ENCODE peak calls at places on chromosomes 5 and 9, in four cellular contexts. W is HepG2, K is GM12878, F is H1. I is an unnamed sample.

GRCh38 chr5:149240354-149240998 is 31.2 kb upstream of the AFAP1L1 start:
- DNase-seq in W (no peak), K (no peak), F (no peak), I (no peak)

GRCh38 chr5:96300986-96301385 is 132.1 kb downstream of the PCSK1 start:
- DNase-seq in W (no peak), K (no peak), F (no peak), I (no peak)

GRCh38 chr5:136174021-136174659 is 18.8 kb downstream of the SMIM32 start:
- DNase-seq in W (peak; percentile 67), K (peak; percentile 12), F (no peak), I (peak; percentile 39)

GRCh38 chr5:120527251-120527650 is 63.2 kb downstream of the PRR16 start:
- DNase-seq in W (no peak), K (no peak), F (no peak), I (no peak)

GRCh38 chr9:6024035-6024554 is 8.7 kb upstream of the RANBP6 start:
- DNase-seq in W (peak; percentile 35), K (no peak), F (peak; percentile 50), I (peak; percentile 35)

GRCh38 chr5:14100281-14100680 is 42.9 kb upstream of the TRIO start:
- DNase-seq in W (no peak), K (no peak), F (no peak), I (no peak)

GRCh38 chr5:4879693-4880303 is 260.3 kb upstream of the ADAMTS16 start:
- DNase-seq in W (peak; percentile 44), K (no peak), F (peak; percentile 97), I (peak; percentile 82)

GRCh38 chr5:57468481-57469165 is 14.0 kb downstream of the ACTBL2 start:
- DNase-seq in W (no peak), K (no peak), F (no peak), I (no peak)

GRCh38 chr5:135119497-135119896 is 85.5 kb upstream of the PITX1 start:
- DNase-seq in W (no peak), K (no peak), F (no peak), I (no peak)

GRCh38 chr5:141778211-141778610 is 96.2 kb upstream of the ARAP3 start:
- DNase-seq in W (no peak), K (no peak), F (no peak), I (no peak)

GRCh38 chr9:545480-545879 is 296.0 kb upstream of the DMRT1 start:
- DNase-seq in W (no peak), K (no peak), F (no peak), I (no peak)

GRCh38 chr9:28882528-28882927 is 1309.2 kb upstream of the C9orf72 start:
- DNase-seq in W (no peak), K (no peak), F (no peak), I (no peak)

GRCh38 chr9:114666441-114666840 is 8.8 kb upstream of the TEX53 start:
- DNase-seq in W (no peak), K (no peak), F (no peak), I (no peak)

GRCh38 chr5:153067869-153068268 is 422.6 kb upstream of the GRIA1 start:
- DNase-seq in W (no peak), K (no peak), F (no peak), I (no peak)

GRCh38 chr5:1204693-1205242 is 3.4 kb downstream of the SLC6A19 start:
- DNase-seq in W (peak; percentile 71), K (no peak), F (no peak), I (peak; percentile 71)

DNA sequence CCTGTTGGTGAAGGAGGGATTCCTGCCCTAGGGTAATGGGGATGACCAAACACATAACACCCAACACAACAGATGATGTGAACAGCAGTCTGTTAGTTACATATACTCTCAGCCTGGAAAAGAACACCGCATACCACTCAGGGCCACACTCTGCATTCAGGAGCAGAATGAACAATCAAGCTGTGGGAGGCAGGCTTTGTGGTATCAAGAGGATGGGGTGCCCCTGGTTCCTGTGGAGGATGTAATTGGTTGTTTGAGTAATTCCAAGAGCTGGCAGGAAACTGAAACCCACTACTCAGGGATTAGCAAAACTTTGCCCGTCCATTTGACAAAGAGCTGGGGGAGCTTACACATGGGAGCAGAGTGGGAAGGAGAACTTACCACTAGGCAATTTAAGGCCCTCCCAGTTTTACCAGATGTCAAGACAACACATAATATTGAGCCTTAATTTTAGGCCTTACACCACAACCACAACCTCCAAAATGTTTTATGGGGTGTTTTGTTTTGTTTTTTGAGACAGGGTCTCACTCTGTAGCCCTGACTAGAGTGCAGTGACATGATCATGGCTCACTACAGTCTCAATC is 15.6 kb upstream of the PRKAA1 start:
- DNase-seq in W (no peak), K (no peak), F (no peak), I (no peak)
- TF ChIP-seq CREB1 in W (no peak), K (no peak), F (no peak), I (no peak)

DNA sequence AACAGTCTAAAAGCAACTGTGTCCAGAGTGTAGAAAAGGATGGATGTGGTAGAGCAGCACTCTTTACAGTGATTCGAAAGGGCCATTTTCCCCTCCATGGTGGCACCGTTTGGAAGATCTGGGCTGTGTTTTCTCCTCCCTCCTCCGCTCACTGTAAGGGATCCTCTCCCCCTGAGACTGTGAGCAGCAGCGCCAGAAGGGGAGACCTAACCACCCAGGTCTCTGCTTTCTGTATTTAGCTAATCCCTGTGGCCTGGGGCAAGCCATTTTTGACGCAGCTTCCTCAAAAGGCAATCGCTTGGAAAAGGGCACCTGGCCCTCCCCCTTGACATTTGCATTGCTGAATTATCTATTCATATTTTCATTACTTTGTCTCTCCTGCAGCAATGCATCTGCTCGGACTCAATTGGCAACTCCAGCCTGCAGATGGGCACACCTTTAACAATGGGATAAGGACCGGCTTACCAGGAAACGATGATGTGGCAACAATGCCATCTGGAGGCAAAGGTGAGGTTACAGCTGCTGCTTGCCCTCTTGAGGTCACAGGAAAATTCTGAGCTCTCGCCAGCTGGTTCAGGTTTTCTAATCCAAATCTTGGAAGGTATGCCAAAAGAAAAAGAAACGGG is 244.3 kb upstream of the WWC1 start:
- DNase-seq in W (peak; percentile 43), K (peak; percentile 3), F (peak; percentile 78), I (peak; percentile 17)
- TF ChIP-seq YY1 in W (no peak), K (no peak), F (no peak), I (no peak)

DNA sequence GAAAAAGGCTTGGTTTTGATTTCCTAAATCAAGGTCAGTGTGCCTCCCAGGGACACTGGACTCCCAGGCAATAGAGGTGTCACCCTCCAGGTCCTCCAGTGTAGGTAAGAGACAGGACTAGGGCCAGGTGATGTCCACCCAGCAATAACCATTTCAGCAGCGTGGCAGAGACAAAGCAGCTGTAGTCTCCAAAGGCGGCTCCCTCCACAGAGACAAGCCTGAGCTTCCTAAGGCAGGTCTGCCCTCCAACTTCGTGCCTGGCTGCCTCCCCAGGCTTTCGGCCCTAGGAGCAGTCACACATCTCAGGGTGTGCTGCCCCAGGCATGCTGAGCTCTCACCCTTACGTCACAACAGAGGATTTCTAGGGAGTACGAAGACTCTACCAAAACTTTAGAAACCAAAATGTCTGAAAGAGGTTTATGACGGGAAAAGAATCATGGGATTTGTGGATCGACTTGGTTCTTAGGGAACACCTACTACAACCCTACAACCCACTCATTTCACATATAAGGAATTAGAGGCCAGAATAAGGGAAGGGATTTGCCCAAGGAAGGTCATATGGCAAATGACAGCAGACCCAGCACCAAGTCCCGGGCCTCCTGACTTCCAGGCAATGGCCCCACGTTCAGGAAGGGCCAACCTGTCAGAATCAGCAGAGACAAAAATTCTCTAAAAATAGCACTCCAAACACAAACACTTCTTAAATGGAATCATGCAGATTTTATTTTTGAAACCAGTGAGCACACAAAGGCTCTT is 105.5 kb downstream of the KLHL3 start:
- DNase-seq in W (no peak), K (no peak), F (no peak), I (no peak)
- TF ChIP-seq CREB1 in W (no peak), K (no peak), F (no peak), I (no peak)

GRCh38 chr5:116032094-116032517 is at the start of gene ARL14EPL:
- DNase-seq in W (peak; percentile 47), K (no peak), F (no peak), I (peak; percentile 23)
- TF ChIP-seq YY1 in W (no peak), K (no peak), F (no peak), I (no peak)

GRCh38 chr5:34881246-34881645 is 34.1 kb downstream of the RAD1 start:
- DNase-seq in W (no peak), K (no peak), F (no peak), I (no peak)
- TF ChIP-seq CREB1 in W (no peak), K (no peak), F (no peak), I (no peak)

DNA sequence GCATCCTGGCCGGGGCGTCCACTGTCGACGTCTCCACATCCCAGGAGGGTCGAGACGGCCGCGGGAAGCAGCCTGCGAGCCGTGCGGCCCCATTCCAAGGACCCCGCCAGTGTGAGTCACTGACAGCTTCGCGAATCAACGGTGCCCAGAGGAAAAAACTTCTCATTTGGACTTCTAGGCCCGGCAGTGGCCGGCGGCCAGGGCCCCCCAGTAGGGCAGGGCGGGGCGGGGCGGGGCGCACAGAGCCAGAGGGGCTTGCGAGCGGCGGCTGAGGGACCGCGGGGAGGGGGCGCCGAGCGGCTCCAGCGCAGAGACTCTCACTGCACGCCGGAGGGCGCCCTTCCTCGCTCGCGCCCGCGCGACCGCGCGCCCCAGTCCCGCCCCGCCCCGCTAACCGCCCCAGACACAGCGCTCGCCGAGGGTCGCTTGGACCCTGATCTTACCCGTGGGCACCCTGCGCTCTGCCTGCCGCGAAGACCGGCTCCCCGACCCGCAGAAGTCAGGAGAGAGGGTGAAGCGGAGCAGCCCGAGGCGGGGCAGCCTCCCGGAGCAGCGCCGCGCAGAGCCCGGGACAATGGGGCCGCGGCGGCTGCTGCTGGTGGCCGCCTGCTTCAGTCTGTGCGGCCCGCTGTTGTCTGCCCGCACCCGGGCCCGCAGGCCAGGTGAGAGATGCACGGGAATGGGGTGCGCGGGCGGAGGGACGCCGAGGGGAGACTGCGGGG is at the start of gene F2R:
- DNase-seq in W (peak; percentile 24), K (no peak), F (peak; percentile 80), I (peak; percentile 80)
- TF ChIP-seq YY1 in W (peak; percentile 19), K (peak; percentile 54), F (no peak), I (peak; percentile 57)